ENCODE peak calls at places on chromosomes 16 and 17, in six cellular contexts. One of them, this sample, is unnamed.

GRCh38 chr17:27585153-27585681 is 45.8 kb upstream of the LGALS9 start:
- DNase-seq in activated T-helper 1 cell treated with anti-CD3 and anti-CD28 coated beads, Interleukin-2, amount 50 U/mL, for 16 hours: no peak
- DNase-seq in activated naive CD4-positive, alpha-beta T cell: no peak
- DNase-seq in Calu3: no peak
- DNase-seq in upper lobe of right lung: no peak
- DNase-seq in NCI-H1092 treated with DMSO at 0.1 percent for 48 hours: no peak
- DNase-seq in this sample: no peak

GRCh38 chr17:42920106-42920900 is 19.7 kb downstream of the G6PC1 start:
- DNase-seq in activated T-helper 1 cell treated with anti-CD3 and anti-CD28 coated beads, Interleukin-2, amount 50 U/mL, for 16 hours: no peak
- DNase-seq in activated naive CD4-positive, alpha-beta T cell: no peak
- DNase-seq in Calu3: no peak
- DNase-seq in upper lobe of right lung: no peak
- DNase-seq in NCI-H1092 treated with DMSO at 0.1 percent for 48 hours: no peak
- DNase-seq in this sample: no peak

GRCh38 chr16:69329369-69330285 is 761 bp downstream of the PDF start:
- DNase-seq in activated T-helper 1 cell treated with anti-CD3 and anti-CD28 coated beads, Interleukin-2, amount 50 U/mL, for 16 hours: peak; percentile 15
- DNase-seq in activated naive CD4-positive, alpha-beta T cell: no peak
- DNase-seq in Calu3: peak; percentile 68
- DNase-seq in upper lobe of right lung: peak; percentile 75
- DNase-seq in NCI-H1092 treated with DMSO at 0.1 percent for 48 hours: no peak
- DNase-seq in this sample: peak; percentile 38

GRCh38 chr16:89599451-89599858 is 14.0 kb upstream of the DPEP1 start:
- DNase-seq in activated T-helper 1 cell treated with anti-CD3 and anti-CD28 coated beads, Interleukin-2, amount 50 U/mL, for 16 hours: no peak
- DNase-seq in activated naive CD4-positive, alpha-beta T cell: no peak
- DNase-seq in Calu3: peak; percentile 64
- DNase-seq in upper lobe of right lung: no peak
- DNase-seq in NCI-H1092 treated with DMSO at 0.1 percent for 48 hours: no peak
- DNase-seq in this sample: peak; percentile 47

GRCh38 chr16:69632836-69633235 is 67.1 kb downstream of the NFAT5 start:
- DNase-seq in activated T-helper 1 cell treated with anti-CD3 and anti-CD28 coated beads, Interleukin-2, amount 50 U/mL, for 16 hours: no peak
- DNase-seq in activated naive CD4-positive, alpha-beta T cell: no peak
- DNase-seq in Calu3: no peak
- DNase-seq in upper lobe of right lung: no peak
- DNase-seq in NCI-H1092 treated with DMSO at 0.1 percent for 48 hours: no peak
- DNase-seq in this sample: no peak

GRCh38 chr17:7446669-7447068 is 1.8 kb downstream of the CHRNB1 start:
- DNase-seq in activated T-helper 1 cell treated with anti-CD3 and anti-CD28 coated beads, Interleukin-2, amount 50 U/mL, for 16 hours: no peak
- DNase-seq in activated naive CD4-positive, alpha-beta T cell: no peak
- DNase-seq in Calu3: no peak
- DNase-seq in upper lobe of right lung: no peak
- DNase-seq in NCI-H1092 treated with DMSO at 0.1 percent for 48 hours: no peak
- DNase-seq in this sample: no peak

GRCh38 chr17:64388961-64389565 is 1.6 kb downstream of the PECAM1 start:
- DNase-seq in activated T-helper 1 cell treated with anti-CD3 and anti-CD28 coated beads, Interleukin-2, amount 50 U/mL, for 16 hours: no peak
- DNase-seq in activated naive CD4-positive, alpha-beta T cell: no peak
- DNase-seq in Calu3: no peak
- DNase-seq in upper lobe of right lung: peak; percentile 46
- DNase-seq in NCI-H1092 treated with DMSO at 0.1 percent for 48 hours: no peak
- DNase-seq in this sample: no peak

GRCh38 chr17:78281249-78281865 is 49.9 kb downstream of the TMEM235 start:
- DNase-seq in activated T-helper 1 cell treated with anti-CD3 and anti-CD28 coated beads, Interleukin-2, amount 50 U/mL, for 16 hours: no peak
- DNase-seq in activated naive CD4-positive, alpha-beta T cell: no peak
- DNase-seq in Calu3: no peak
- DNase-seq in upper lobe of right lung: no peak
- DNase-seq in NCI-H1092 treated with DMSO at 0.1 percent for 48 hours: no peak
- DNase-seq in this sample: no peak

GRCh38 chr16:102060-102855 is 24.2 kb downstream of the MPG start:
- DNase-seq in activated T-helper 1 cell treated with anti-CD3 and anti-CD28 coated beads, Interleukin-2, amount 50 U/mL, for 16 hours: no peak
- DNase-seq in activated naive CD4-positive, alpha-beta T cell: no peak
- DNase-seq in Calu3: no peak
- DNase-seq in upper lobe of right lung: no peak
- DNase-seq in NCI-H1092 treated with DMSO at 0.1 percent for 48 hours: no peak
- DNase-seq in this sample: no peak

GRCh38 chr16:75462804-75463203 is 1.7 kb downstream of the TMEM170A start:
- DNase-seq in activated T-helper 1 cell treated with anti-CD3 and anti-CD28 coated beads, Interleukin-2, amount 50 U/mL, for 16 hours: no peak
- DNase-seq in activated naive CD4-positive, alpha-beta T cell: no peak
- DNase-seq in Calu3: no peak
- DNase-seq in upper lobe of right lung: no peak
- DNase-seq in NCI-H1092 treated with DMSO at 0.1 percent for 48 hours: no peak
- DNase-seq in this sample: no peak

GRCh38 chr17:1001640-1002411 is 4.9 kb downstream of the TIMM22 start:
- DNase-seq in activated T-helper 1 cell treated with anti-CD3 and anti-CD28 coated beads, Interleukin-2, amount 50 U/mL, for 16 hours: no peak
- DNase-seq in activated naive CD4-positive, alpha-beta T cell: no peak
- DNase-seq in Calu3: no peak
- DNase-seq in upper lobe of right lung: no peak
- DNase-seq in NCI-H1092 treated with DMSO at 0.1 percent for 48 hours: no peak
- DNase-seq in this sample: no peak

GRCh38 chr16:78816499-78817441 is 717.3 kb downstream of the WWOX start:
- DNase-seq in activated T-helper 1 cell treated with anti-CD3 and anti-CD28 coated beads, Interleukin-2, amount 50 U/mL, for 16 hours: no peak
- DNase-seq in activated naive CD4-positive, alpha-beta T cell: no peak
- DNase-seq in Calu3: no peak
- DNase-seq in upper lobe of right lung: no peak
- DNase-seq in NCI-H1092 treated with DMSO at 0.1 percent for 48 hours: no peak
- DNase-seq in this sample: no peak

GRCh38 chr16:86398622-86399021 is 111.7 kb upstream of the FOXF1 start:
- DNase-seq in activated T-helper 1 cell treated with anti-CD3 and anti-CD28 coated beads, Interleukin-2, amount 50 U/mL, for 16 hours: no peak
- DNase-seq in activated naive CD4-positive, alpha-beta T cell: no peak
- DNase-seq in Calu3: no peak
- DNase-seq in upper lobe of right lung: no peak
- DNase-seq in NCI-H1092 treated with DMSO at 0.1 percent for 48 hours: no peak
- DNase-seq in this sample: no peak

GRCh38 chr17:5837055-5837491 is 233.1 kb upstream of the WSCD1 start:
- DNase-seq in activated T-helper 1 cell treated with anti-CD3 and anti-CD28 coated beads, Interleukin-2, amount 50 U/mL, for 16 hours: no peak
- DNase-seq in activated naive CD4-positive, alpha-beta T cell: no peak
- DNase-seq in Calu3: peak; percentile 32
- DNase-seq in upper lobe of right lung: no peak
- DNase-seq in NCI-H1092 treated with DMSO at 0.1 percent for 48 hours: no peak
- DNase-seq in this sample: no peak

GRCh38 chr17:77632619-77633018 is 325.9 kb upstream of the TNRC6C start:
- DNase-seq in activated T-helper 1 cell treated with anti-CD3 and anti-CD28 coated beads, Interleukin-2, amount 50 U/mL, for 16 hours: no peak
- DNase-seq in activated naive CD4-positive, alpha-beta T cell: no peak
- DNase-seq in Calu3: no peak
- DNase-seq in upper lobe of right lung: peak; percentile 22
- DNase-seq in NCI-H1092 treated with DMSO at 0.1 percent for 48 hours: no peak
- DNase-seq in this sample: no peak

GRCh38 chr16:78727536-78727935 is 628.1 kb downstream of the WWOX start:
- DNase-seq in activated T-helper 1 cell treated with anti-CD3 and anti-CD28 coated beads, Interleukin-2, amount 50 U/mL, for 16 hours: no peak
- DNase-seq in activated naive CD4-positive, alpha-beta T cell: no peak
- DNase-seq in Calu3: no peak
- DNase-seq in upper lobe of right lung: no peak
- DNase-seq in NCI-H1092 treated with DMSO at 0.1 percent for 48 hours: no peak
- DNase-seq in this sample: no peak

GRCh38 chr17:83186226-83186625 is 106.8 kb downstream of the METRNL start:
- DNase-seq in activated T-helper 1 cell treated with anti-CD3 and anti-CD28 coated beads, Interleukin-2, amount 50 U/mL, for 16 hours: no peak
- DNase-seq in activated naive CD4-positive, alpha-beta T cell: no peak
- DNase-seq in Calu3: no peak
- DNase-seq in upper lobe of right lung: no peak
- DNase-seq in NCI-H1092 treated with DMSO at 0.1 percent for 48 hours: no peak
- DNase-seq in this sample: no peak

GRCh38 chr16:31074814-31075183 is 577 bp downstream of the ZNF646 start:
- DNase-seq in activated T-helper 1 cell treated with anti-CD3 and anti-CD28 coated beads, Interleukin-2, amount 50 U/mL, for 16 hours: no peak
- DNase-seq in activated naive CD4-positive, alpha-beta T cell: no peak
- DNase-seq in Calu3: no peak
- DNase-seq in upper lobe of right lung: no peak
- DNase-seq in NCI-H1092 treated with DMSO at 0.1 percent for 48 hours: no peak
- DNase-seq in this sample: no peak

GRCh38 chr17:18978050-18978449 is 26.1 kb downstream of the SLC5A10 start:
- DNase-seq in activated T-helper 1 cell treated with anti-CD3 and anti-CD28 coated beads, Interleukin-2, amount 50 U/mL, for 16 hours: no peak
- DNase-seq in activated naive CD4-positive, alpha-beta T cell: no peak
- DNase-seq in Calu3: no peak
- DNase-seq in upper lobe of right lung: no peak
- DNase-seq in NCI-H1092 treated with DMSO at 0.1 percent for 48 hours: no peak
- DNase-seq in this sample: no peak

GRCh38 chr17:45440161-45440859 is 7.6 kb upstream of the ARHGAP27 start:
- DNase-seq in activated T-helper 1 cell treated with anti-CD3 and anti-CD28 coated beads, Interleukin-2, amount 50 U/mL, for 16 hours: no peak
- DNase-seq in activated naive CD4-positive, alpha-beta T cell: no peak
- DNase-seq in Calu3: peak; percentile 82
- DNase-seq in upper lobe of right lung: peak; percentile 67
- DNase-seq in NCI-H1092 treated with DMSO at 0.1 percent for 48 hours: no peak
- DNase-seq in this sample: peak; percentile 84

GRCh38 chr16:72620853-72621252 is 427.1 kb downstream of the ZFHX3 start:
- DNase-seq in activated T-helper 1 cell treated with anti-CD3 and anti-CD28 coated beads, Interleukin-2, amount 50 U/mL, for 16 hours: no peak
- DNase-seq in activated naive CD4-positive, alpha-beta T cell: no peak
- DNase-seq in Calu3: no peak
- DNase-seq in upper lobe of right lung: no peak
- DNase-seq in NCI-H1092 treated with DMSO at 0.1 percent for 48 hours: peak; percentile 62
- DNase-seq in this sample: no peak

GRCh38 chr17:43170140-43170765 is 761 bp upstream of the NBR1 start:
- DNase-seq in activated T-helper 1 cell treated with anti-CD3 and anti-CD28 coated beads, Interleukin-2, amount 50 U/mL, for 16 hours: peak; percentile 67
- DNase-seq in activated naive CD4-positive, alpha-beta T cell: peak; percentile 71
- DNase-seq in Calu3: peak; percentile 96
- DNase-seq in upper lobe of right lung: peak; percentile 93
- DNase-seq in NCI-H1092 treated with DMSO at 0.1 percent for 48 hours: peak; percentile 94
- DNase-seq in this sample: peak; percentile 93

GRCh38 chr17:2173005-2173404 is 118.1 kb downstream of the HIC1 start:
- DNase-seq in activated T-helper 1 cell treated with anti-CD3 and anti-CD28 coated beads, Interleukin-2, amount 50 U/mL, for 16 hours: no peak
- DNase-seq in activated naive CD4-positive, alpha-beta T cell: no peak
- DNase-seq in Calu3: no peak
- DNase-seq in upper lobe of right lung: no peak
- DNase-seq in NCI-H1092 treated with DMSO at 0.1 percent for 48 hours: no peak
- DNase-seq in this sample: no peak

GRCh38 chr17:53722407-53722806 is 100.3 kb upstream of the KIF2B start:
- DNase-seq in activated T-helper 1 cell treated with anti-CD3 and anti-CD28 coated beads, Interleukin-2, amount 50 U/mL, for 16 hours: no peak
- DNase-seq in activated naive CD4-positive, alpha-beta T cell: no peak
- DNase-seq in Calu3: peak; percentile 49
- DNase-seq in upper lobe of right lung: no peak
- DNase-seq in NCI-H1092 treated with DMSO at 0.1 percent for 48 hours: no peak
- DNase-seq in this sample: no peak

GRCh38 chr16:1676661-1677060 is 1.4 kb upstream of the JPT2 start:
- DNase-seq in activated T-helper 1 cell treated with anti-CD3 and anti-CD28 coated beads, Interleukin-2, amount 50 U/mL, for 16 hours: no peak
- DNase-seq in activated naive CD4-positive, alpha-beta T cell: no peak
- DNase-seq in Calu3: no peak
- DNase-seq in upper lobe of right lung: no peak
- DNase-seq in NCI-H1092 treated with DMSO at 0.1 percent for 48 hours: no peak
- DNase-seq in this sample: no peak

GRCh38 chr16:72740346-72740745 is 307.6 kb downstream of the ZFHX3 start:
- DNase-seq in activated T-helper 1 cell treated with anti-CD3 and anti-CD28 coated beads, Interleukin-2, amount 50 U/mL, for 16 hours: no peak
- DNase-seq in activated naive CD4-positive, alpha-beta T cell: no peak
- DNase-seq in Calu3: no peak
- DNase-seq in upper lobe of right lung: no peak
- DNase-seq in NCI-H1092 treated with DMSO at 0.1 percent for 48 hours: no peak
- DNase-seq in this sample: no peak

GRCh38 chr17:77107506-77108433 is 33.0 kb upstream of the SEC14L1 start:
- DNase-seq in activated T-helper 1 cell treated with anti-CD3 and anti-CD28 coated beads, Interleukin-2, amount 50 U/mL, for 16 hours: no peak
- DNase-seq in activated naive CD4-positive, alpha-beta T cell: no peak
- DNase-seq in Calu3: no peak
- DNase-seq in upper lobe of right lung: no peak
- DNase-seq in NCI-H1092 treated with DMSO at 0.1 percent for 48 hours: no peak
- DNase-seq in this sample: no peak

GRCh38 chr17:34519286-34519685 is 60.1 kb upstream of the TMEM132E start:
- DNase-seq in activated T-helper 1 cell treated with anti-CD3 and anti-CD28 coated beads, Interleukin-2, amount 50 U/mL, for 16 hours: no peak
- DNase-seq in activated naive CD4-positive, alpha-beta T cell: no peak
- DNase-seq in Calu3: peak; percentile 20
- DNase-seq in upper lobe of right lung: no peak
- DNase-seq in NCI-H1092 treated with DMSO at 0.1 percent for 48 hours: no peak
- DNase-seq in this sample: peak; percentile 6